ENCODE peak calls at places on chromosomes 2 and 18, in six cellular contexts. One of them, this sample, is unnamed.

GRCh38 chr2:162075689-162076132 is 1.7 kb upstream of the DPP4 start:
- DNase-seq in ELR: peak
- DNase-seq in Peyer's patch: no peak
- DNase-seq in heart right ventricle: no peak
- DNase-seq in GM03348: peak
- DNase-seq in amygdala: no peak
- DNase-seq in this sample: no peak

GRCh38 chr2:124911560-124911959 is 886.5 kb downstream of the CNTNAP5 start:
- DNase-seq in ELR: peak
- DNase-seq in Peyer's patch: no peak
- DNase-seq in heart right ventricle: no peak
- DNase-seq in GM03348: no peak
- DNase-seq in amygdala: peak
- DNase-seq in this sample: no peak

GRCh38 chr18:2597639-2598038 is 26.3 kb downstream of the NDC80 start:
- DNase-seq in ELR: no peak
- DNase-seq in Peyer's patch: no peak
- DNase-seq in heart right ventricle: no peak
- DNase-seq in GM03348: no peak
- DNase-seq in amygdala: no peak
- DNase-seq in this sample: no peak

GRCh38 chr2:240896871-240897692 is 1.1 kb upstream of the MAB21L4 start:
- DNase-seq in ELR: no peak
- DNase-seq in Peyer's patch: peak
- DNase-seq in heart right ventricle: peak
- DNase-seq in GM03348: no peak
- DNase-seq in amygdala: no peak
- DNase-seq in this sample: no peak

GRCh38 chr2:105409717-105410116 is 10.9 kb upstream of the FHL2 start:
- DNase-seq in ELR: no peak
- DNase-seq in Peyer's patch: no peak
- DNase-seq in heart right ventricle: peak
- DNase-seq in GM03348: peak
- DNase-seq in amygdala: peak
- DNase-seq in this sample: no peak

GRCh38 chr2:149679286-149679685 is 91.7 kb upstream of the MMADHC start:
- DNase-seq in ELR: peak
- DNase-seq in Peyer's patch: no peak
- DNase-seq in heart right ventricle: no peak
- DNase-seq in GM03348: peak
- DNase-seq in amygdala: no peak
- DNase-seq in this sample: no peak

GRCh38 chr2:236852100-236852976 is 233.4 kb upstream of the COPS8 start:
- DNase-seq in ELR: no peak
- DNase-seq in Peyer's patch: no peak
- DNase-seq in heart right ventricle: no peak
- DNase-seq in GM03348: no peak
- DNase-seq in amygdala: no peak
- DNase-seq in this sample: peak

GRCh38 chr18:73691118-73691517 is 456.5 kb downstream of the FBXO15 start:
- DNase-seq in ELR: peak
- DNase-seq in Peyer's patch: no peak
- DNase-seq in heart right ventricle: no peak
- DNase-seq in GM03348: peak
- DNase-seq in amygdala: no peak
- DNase-seq in this sample: no peak

GRCh38 chr2:97011977-97012569 is 25.7 kb upstream of the FAM178B start:
- DNase-seq in ELR: peak
- DNase-seq in Peyer's patch: no peak
- DNase-seq in heart right ventricle: no peak
- DNase-seq in GM03348: peak
- DNase-seq in amygdala: no peak
- DNase-seq in this sample: no peak